ENCODE peak calls at places on chromosomes 1 and 21, in five cellular contexts. L, W, M, H and V are unnamed samples. For H3K4me1 and H3K9me3, the result is how much of the 10 kb centered on the place peaks cover.

GRCh38 chr1:37705399-37705798 is 13.1 kb downstream of the CDCA8 start:
- DNase-seq in L (no peak), W (no peak), M (no peak), H (no peak), V (no peak)

GRCh38 chr1:246294263-246294662 is 212.8 kb downstream of the SMYD3 start:
- DNase-seq in L (no peak), W (no peak), M (no peak), H (no peak), V (no peak)

GRCh38 chr1:185170291-185170848 is 13.4 kb downstream of the SWT1 start:
- DNase-seq in L (peak), W (peak), M (no peak), H (peak), V (peak)

GRCh38 chr1:225470691-225471452 is 43.0 kb upstream of the LBR start:
- DNase-seq in L (peak), W (no peak), M (no peak), H (no peak), V (no peak)

GRCh38 chr21:30831194-30831765 is 1.7 kb upstream of the KRTAP7-1 start:
- DNase-seq in L (peak), W (peak), M (no peak), H (no peak), V (peak)

GRCh38 chr1:230204852-230205251 is 137.8 kb downstream of the GALNT2 start:
- DNase-seq in L (no peak), W (no peak), M (peak), H (no peak), V (no peak)

GRCh38 chr1:155000725-155001437 is 1.7 kb upstream of the ZBTB7B start:
- DNase-seq in L (peak), W (peak), M (peak), H (peak), V (peak)

GRCh38 chr21:46486481-46487000 is 27.9 kb downstream of the DIP2A start:
- DNase-seq in L (no peak), W (no peak), M (no peak), H (no peak), V (no peak)

GRCh38 chr1:89195476-89195875 is 3.3 kb downstream of the GBP4 start:
- DNase-seq in L (no peak), W (no peak), M (no peak), H (no peak), V (no peak)

GRCh38 chr1:63618001-63618400 is 24.8 kb downstream of the PGM1 start:
- DNase-seq in L (no peak), W (no peak), M (no peak), H (no peak), V (no peak)

GRCh38 chr21:28516996-28517592 is 475.6 kb downstream of the LTN1 start:
- DNase-seq in L (peak), W (no peak), M (peak), H (peak), V (peak)

GRCh38 chr1:103341377-103341880 is 184.1 kb upstream of the RNPC3 start:
- DNase-seq in L (no peak), W (no peak), M (no peak), H (no peak), V (no peak)

GRCh38 chr1:213988639-213989070 is 882 bp downstream of the PROX1 start:
- DNase-seq in L (peak), W (no peak), M (no peak), H (no peak), V (no peak)

GRCh38 chr1:40823971-40824370 is 38.2 kb downstream of the CITED4 start:
- DNase-seq in L (no peak), W (no peak), M (no peak), H (no peak), V (no peak)

GRCh38 chr1:30823627-30823968 is 66.0 kb upstream of the LAPTM5 start:
- DNase-seq in L (no peak), W (no peak), M (no peak), H (no peak), V (no peak)

GRCh38 chr21:16193758-16194606 is 464.2 kb downstream of the USP25 start:
- DNase-seq in L (no peak), W (no peak), M (peak), H (no peak), V (peak)

GRCh38 chr1:207698822-207699483 is 52.9 kb upstream of the CD46 start:
- DNase-seq in L (peak), W (peak), M (peak), H (no peak), V (peak)

GRCh38 chr1:2233997-2234761 is 6.1 kb downstream of the SKI start:
- DNase-seq in L (peak), W (no peak), M (peak), H (no peak), V (no peak)

GRCh38 chr1:163875214-163875926 is 553.6 kb downstream of the NUF2 start:
- DNase-seq in L (no peak), W (no peak), M (no peak), H (no peak), V (no peak)

GRCh38 chr21:32203877-32204480 is 74.9 kb downstream of the MIS18A start:
- DNase-seq in L (no peak), W (no peak), M (no peak), H (no peak), V (no peak)

GRCh38 chr1:51237714-51238403 is 1.8 kb downstream of the RNF11 start:
- DNase-seq in L (no peak), W (no peak), M (no peak), H (no peak), V (no peak)

GRCh38 chr1:53567458-53568250 is 108.5 kb downstream of the DMRTB1 start:
- DNase-seq in L (no peak), W (no peak), M (no peak), H (no peak), V (no peak)

GRCh38 chr1:51284487-51284954 is 45.8 kb downstream of the TTC39A start:
- DNase-seq in L (peak), W (peak), M (peak), H (no peak), V (no peak)

GRCh38 chr1:26790551-26790953 is 2.8 kb downstream of the PIGV start:
- DNase-seq in L (no peak), W (no peak), M (no peak), H (no peak), V (no peak)

GRCh38 chr21:33109574-33110339 is 39.8 kb downstream of the OLIG1 start:
- DNase-seq in L (no peak), W (no peak), M (no peak), H (no peak), V (peak)

GRCh38 chr1:177937931-177938330 is 31.9 kb downstream of the SEC16B start:
- DNase-seq in L (no peak), W (no peak), M (no peak), H (no peak), V (no peak)

GRCh38 chr1:231162300-231162969 is 577 bp downstream of the TRIM67 start:
- DNase-seq in L (peak), W (no peak), M (peak), H (no peak), V (peak)

GRCh38 chr1:64898107-64898861 is 68.1 kb downstream of the JAK1 start:
- DNase-seq in L (peak), W (peak), M (peak), H (no peak), V (peak)

GRCh38 chr1:247415423-247416361 is at the start of gene NLRP3:
- DNase-seq in L (no peak), W (no peak), M (peak), H (no peak), V (no peak)

GRCh38 chr1:193031431-193031830 is 27.7 kb downstream of the UCHL5 start:
- DNase-seq in L (no peak), W (no peak), M (no peak), H (no peak), V (no peak)

GRCh38 chr1:247332901-247333361 is 1.3 kb upstream of the ZNF496 start:
- DNase-seq in L (peak), W (no peak), M (peak), H (no peak), V (no peak)

GRCh38 chr1:40244138-40244744 is 3.5 kb upstream of the TMCO2 start:
- DNase-seq in L (no peak), W (no peak), M (no peak), H (no peak), V (no peak)

GRCh38 chr1:201890223-201890622 is 1.5 kb downstream of the SHISA4 start:
- DNase-seq in L (no peak), W (no peak), M (no peak), H (no peak), V (no peak)
- H3K4me1 ChIP-seq in L (under half), W (under half), M (half or more), H (under half), V (under half)

GRCh38 chr1:6547301-6547700 is 7.0 kb downstream of the NOL9 start:
- DNase-seq in L (no peak), W (peak), M (no peak), H (no peak), V (no peak)
- TF ChIP-seq CTCF in L (no peak), W (no peak), M (no peak), H (no peak), V (no peak)

GRCh38 chr1:24130385-24130784 is 12.6 kb downstream of the IL22RA1 start:
- DNase-seq in L (no peak), W (no peak), M (no peak), H (no peak), V (no peak)
- H3K9me3 ChIP-seq in L (under half), W (under half), M (under half), H (under half), V (under half)

GRCh38 chr21:42125571-42126544 is 54.7 kb downstream of the UMODL1 start:
- DNase-seq in L (no peak), W (no peak), M (no peak), H (no peak), V (peak)

GRCh38 chr21:42124826-42125570 is 53.9 kb downstream of the UMODL1 start:
- DNase-seq in L (no peak), W (no peak), M (no peak), H (no peak), V (no peak)

GRCh38 chr21:42130447-42130846 is 59.3 kb downstream of the UMODL1 start:
- DNase-seq in L (no peak), W (no peak), M (no peak), H (no peak), V (no peak)

GRCh38 chr21:42129300-42130266 is 58.5 kb downstream of the UMODL1 start:
- DNase-seq in L (no peak), W (no peak), M (no peak), H (no peak), V (no peak)

DNA sequence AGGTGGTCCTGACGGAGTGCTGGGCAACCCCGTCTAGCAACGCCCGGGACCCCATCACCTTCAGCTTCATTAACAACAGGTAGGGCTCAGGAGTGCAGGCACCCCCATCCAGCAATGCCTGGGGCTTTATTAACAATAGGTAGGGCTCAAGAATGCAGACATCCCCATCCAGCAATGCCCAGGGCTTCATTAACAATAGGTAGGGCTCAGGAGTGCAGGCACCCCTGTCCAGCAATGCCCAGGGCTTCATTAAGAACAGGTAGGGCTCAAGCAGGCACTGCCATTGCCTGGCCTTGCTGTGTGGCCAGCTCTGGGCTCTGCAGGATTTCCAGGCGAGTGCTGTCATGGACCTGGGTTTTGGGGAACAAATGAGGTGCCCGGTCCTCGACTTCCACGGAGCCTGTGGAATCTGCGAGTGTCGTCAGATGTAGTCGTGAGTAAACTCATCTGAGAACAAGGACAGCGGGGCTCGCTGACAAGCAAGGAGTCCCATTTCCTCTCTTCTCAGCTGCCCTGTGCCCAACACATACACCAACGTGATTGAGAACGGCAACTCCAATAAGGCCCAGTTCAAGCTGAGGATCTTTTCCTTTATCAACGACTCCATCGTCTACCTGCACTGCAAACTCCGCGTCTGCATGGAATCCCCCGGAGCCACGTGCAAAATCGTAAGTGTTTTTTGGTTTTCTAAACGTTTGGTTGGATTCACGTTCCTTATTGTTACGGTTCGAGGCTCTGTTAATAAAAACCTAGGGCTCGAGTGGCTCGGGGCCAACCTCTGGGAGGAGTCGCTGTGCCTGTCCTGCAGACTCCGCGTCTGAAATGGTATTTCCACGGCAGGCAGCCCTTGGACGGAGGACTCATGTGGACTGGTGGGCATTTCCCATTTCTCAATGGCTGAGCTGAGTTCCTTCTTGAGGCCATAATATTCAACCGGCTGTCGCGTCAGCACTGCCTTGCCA is 56.3 kb downstream of the UMODL1 start:
- DNase-seq in L (no peak), W (no peak), M (no peak), H (no peak), V (no peak)
- H3K4me1 ChIP-seq in L (under half), W (under half), M (under half), H (under half), V (under half)

GRCh38 chr1:227541796-227542152 is 21.6 kb upstream of the ZNF678 start:
- DNase-seq in L (no peak), W (no peak), M (no peak), H (no peak), V (no peak)

GRCh38 chr1:227543283-227544066 is 19.9 kb upstream of the ZNF678 start:
- DNase-seq in L (no peak), W (no peak), M (no peak), H (no peak), V (no peak)

GRCh38 chr1:227541129-227541528 is 22.2 kb upstream of the ZNF678 start:
- DNase-seq in L (no peak), W (no peak), M (no peak), H (no peak), V (no peak)

GRCh38 chr1:227544067-227544655 is 19.2 kb upstream of the ZNF678 start:
- DNase-seq in L (no peak), W (no peak), M (no peak), H (no peak), V (no peak)

DNA sequence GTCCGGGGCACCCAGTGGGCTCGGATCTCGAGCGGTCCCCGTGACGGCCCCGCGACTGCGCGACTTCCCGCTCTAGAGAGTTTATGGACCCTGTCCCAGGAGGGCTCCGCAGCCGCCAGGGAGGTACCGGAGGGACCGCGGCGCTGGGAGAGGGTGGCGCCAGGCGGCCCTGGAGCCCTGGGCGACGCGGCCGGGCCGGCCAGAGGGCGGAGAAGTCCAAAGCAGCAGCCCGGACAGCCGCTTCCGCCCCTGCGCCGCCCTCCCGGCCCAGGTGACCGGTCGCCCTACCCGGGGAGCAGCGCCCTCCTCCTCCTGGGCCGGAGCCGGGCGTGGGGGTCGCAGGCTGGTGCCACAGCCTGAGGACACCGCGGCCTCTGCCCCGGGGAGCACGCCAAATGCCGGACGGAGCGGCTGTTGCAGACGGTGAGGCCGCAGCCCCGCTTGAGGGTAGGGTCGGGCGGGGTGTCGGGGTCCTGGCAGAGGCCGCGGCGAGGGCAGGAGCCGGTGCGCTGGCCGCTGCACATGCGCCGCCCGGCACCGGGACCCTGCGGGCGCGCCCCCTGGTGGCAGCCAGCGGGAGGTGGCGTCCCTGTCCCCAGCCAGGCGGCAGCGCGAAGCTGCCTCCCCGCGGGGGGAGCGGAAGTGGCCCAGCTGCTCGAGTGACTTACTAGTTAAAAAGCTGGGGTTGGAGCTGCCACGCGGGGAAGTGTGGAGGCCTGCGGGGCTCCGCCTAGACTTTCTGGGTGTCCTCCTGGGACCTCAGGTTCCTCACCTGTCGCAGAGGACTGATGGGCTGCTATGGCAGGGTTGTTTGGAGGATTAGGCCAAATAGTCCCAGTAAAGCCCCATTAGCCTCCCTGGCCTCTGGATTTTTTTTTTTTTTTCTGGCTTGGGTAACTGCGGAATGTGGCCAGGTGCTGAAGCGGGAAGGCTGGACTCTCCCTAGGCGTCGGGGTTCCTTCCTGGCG is 20.9 kb upstream of the ZNF678 start:
- DNase-seq in L (peak), W (peak), M (peak), H (peak), V (no peak)
- TF ChIP-seq CTCF in L (peak), W (peak), M (peak), H (peak), V (no peak)